ENCODE peak calls at places on chromosomes 3 and 15, in ten cellular contexts. T is memory B cell; B is foreskin fibroblast; W is T-helper 1 cell; N is NCI-H748 treated with DMSO at 0.1 percent for 48 hours; S is activated CD4-positive, alpha-beta T cell treated with anti-CD3 and anti-CD28 coated beads for 48 hours; A is NCI-H526; P is lower leg skin; C is heart left ventricle; Q is GM12891. H is an unnamed sample.

GRCh38 chr3:59559721-59560514 is 510.1 kb upstream of the CFAP20DC start:
- DNase-seq in T (no peak), B (peak), W (no peak), N (no peak), S (peak), A (no peak), P (no peak), C (no peak), Q (no peak), H (no peak)

GRCh38 chr3:100875239-100875638 is 118.0 kb downstream of the ABI3BP start:
- DNase-seq in T (no peak), B (peak), W (no peak), N (no peak), S (no peak), A (no peak), P (no peak), C (peak), Q (no peak), H (no peak)

GRCh38 chr15:78338756-78339155 is 1.4 kb upstream of the CRABP1 start:
- DNase-seq in T (no peak), B (no peak), W (no peak), N (no peak), S (no peak), A (no peak), P (no peak), C (no peak), Q (no peak), H (no peak)

GRCh38 chr15:25501828-25502446 is 63.1 kb upstream of the UBE3A start:
- DNase-seq in T (no peak), B (peak), W (no peak), N (no peak), S (no peak), A (peak), P (no peak), C (no peak), Q (no peak), H (no peak)

GRCh38 chr3:127088511-127089430 is 104.2 kb upstream of the PRR23E start:
- DNase-seq in T (no peak), B (no peak), W (no peak), N (no peak), S (no peak), A (no peak), P (no peak), C (no peak), Q (no peak), H (no peak)

GRCh38 chr3:196983186-196983585 is 14.6 kb upstream of the PIGZ start:
- DNase-seq in T (no peak), B (no peak), W (no peak), N (no peak), S (no peak), A (no peak), P (no peak), C (no peak), Q (no peak), H (no peak)

GRCh38 chr3:46629571-46630517 is 17.5 kb downstream of the FAM240A start:
- DNase-seq in T (peak), B (peak), W (peak), N (no peak), S (peak), A (peak), P (peak), C (peak), Q (peak), H (peak)

GRCh38 chr3:36214460-36214859 is 165.8 kb upstream of the STAC start:
- DNase-seq in T (no peak), B (no peak), W (no peak), N (no peak), S (no peak), A (no peak), P (no peak), C (no peak), Q (no peak), H (no peak)

GRCh38 chr3:100629728-100630127 is 20.3 kb downstream of the ADGRG7 start:
- DNase-seq in T (no peak), B (no peak), W (no peak), N (no peak), S (no peak), A (no peak), P (no peak), C (no peak), Q (no peak), H (no peak)

GRCh38 chr3:182509312-182509711 is 284.0 kb upstream of the ATP11B start:
- DNase-seq in T (no peak), B (no peak), W (no peak), N (no peak), S (no peak), A (no peak), P (no peak), C (no peak), Q (no peak), H (no peak)

GRCh38 chr3:187919018-187919417 is 173.8 kb upstream of the BCL6 start:
- DNase-seq in T (peak), B (no peak), W (peak), N (no peak), S (peak), A (no peak), P (no peak), C (no peak), Q (peak), H (no peak)

GRCh38 chr3:115190747-115191146 is 43.7 kb upstream of the ZBTB20 start:
- DNase-seq in T (no peak), B (no peak), W (no peak), N (no peak), S (no peak), A (no peak), P (no peak), C (no peak), Q (no peak), H (no peak)

GRCh38 chr15:65954289-65954741 is 85.0 kb downstream of the RAB11A start:
- DNase-seq in T (no peak), B (no peak), W (no peak), N (no peak), S (no peak), A (peak), P (no peak), C (no peak), Q (no peak), H (no peak)

GRCh38 chr3:187808466-187809291 is 63.4 kb upstream of the BCL6 start:
- DNase-seq in T (no peak), B (no peak), W (no peak), N (no peak), S (no peak), A (peak), P (no peak), C (no peak), Q (no peak), H (no peak)

GRCh38 chr3:133890037-133890436 is 5.6 kb downstream of the RAB6B start:
- DNase-seq in T (no peak), B (no peak), W (no peak), N (no peak), S (no peak), A (no peak), P (peak), C (no peak), Q (no peak), H (no peak)

GRCh38 chr3:142894493-142894892 is 5.6 kb upstream of the PCOLCE2 start:
- DNase-seq in T (no peak), B (no peak), W (no peak), N (no peak), S (no peak), A (no peak), P (no peak), C (no peak), Q (no peak), H (no peak)

GRCh38 chr3:37853691-37854413 is 7.8 kb upstream of the CTDSPL start:
- DNase-seq in T (no peak), B (no peak), W (no peak), N (no peak), S (no peak), A (no peak), P (peak), C (no peak), Q (no peak), H (no peak)

GRCh38 chr3:194973366-194974000 is 287.8 kb downstream of the FAM43A start:
- DNase-seq in T (no peak), B (no peak), W (no peak), N (no peak), S (no peak), A (no peak), P (peak), C (no peak), Q (no peak), H (no peak)

GRCh38 chr3:45704544-45704943 is 15.3 kb downstream of the SACM1L start:
- DNase-seq in T (no peak), B (no peak), W (no peak), N (no peak), S (no peak), A (no peak), P (no peak), C (no peak), Q (no peak), H (no peak)

GRCh38 chr3:139110072-139110830 is 65.6 kb upstream of the PRR23C start:
- DNase-seq in T (no peak), B (no peak), W (no peak), N (no peak), S (no peak), A (no peak), P (no peak), C (peak), Q (no peak), H (no peak)

GRCh38 chr15:91065505-91065904 is 34.6 kb upstream of the SV2B start:
- DNase-seq in T (no peak), B (no peak), W (no peak), N (no peak), S (no peak), A (no peak), P (no peak), C (no peak), Q (no peak), H (no peak)

GRCh38 chr3:13053425-13053824 is 19.8 kb downstream of the IQSEC1 start:
- DNase-seq in T (no peak), B (no peak), W (no peak), N (no peak), S (no peak), A (no peak), P (no peak), C (no peak), Q (no peak), H (no peak)

GRCh38 chr3:149554826-149555225 is 80.3 kb downstream of the TM4SF4 start:
- DNase-seq in T (no peak), B (peak), W (no peak), N (no peak), S (no peak), A (peak), P (no peak), C (no peak), Q (no peak), H (no peak)

GRCh38 chr3:158703566-158703965 is 28.7 kb downstream of the RARRES1 start:
- DNase-seq in T (no peak), B (no peak), W (no peak), N (no peak), S (no peak), A (no peak), P (no peak), C (no peak), Q (no peak), H (no peak)

GRCh38 chr3:45660567-45660901 is 28.7 kb upstream of the SACM1L start:
- DNase-seq in T (no peak), B (no peak), W (no peak), N (no peak), S (no peak), A (no peak), P (no peak), C (no peak), Q (no peak), H (no peak)

GRCh38 chr15:62454567-62455172 is 289.6 kb upstream of the C2CD4B start:
- DNase-seq in T (no peak), B (no peak), W (no peak), N (no peak), S (no peak), A (no peak), P (no peak), C (no peak), Q (no peak), H (no peak)

GRCh38 chr3:104388624-104389023 is 978.1 kb upstream of the ALCAM start:
- DNase-seq in T (no peak), B (no peak), W (no peak), N (peak), S (no peak), A (peak), P (no peak), C (no peak), Q (no peak), H (no peak)

GRCh38 chr15:33612721-33613304 is 302.0 kb downstream of the RYR3 start:
- DNase-seq in T (no peak), B (no peak), W (no peak), N (no peak), S (no peak), A (no peak), P (no peak), C (no peak), Q (no peak), H (no peak)

GRCh38 chr15:44183363-44183762 is 11.7 kb downstream of the FRMD5 start:
- DNase-seq in T (no peak), B (no peak), W (no peak), N (no peak), S (no peak), A (no peak), P (no peak), C (no peak), Q (no peak), H (no peak)

GRCh38 chr3:12159227-12159601 is 502 bp upstream of the TIMP4 start:
- DNase-seq in T (no peak), B (no peak), W (no peak), N (no peak), S (no peak), A (no peak), P (no peak), C (no peak), Q (no peak), H (no peak)

GRCh38 chr3:137692803-137693431 is 71.2 kb upstream of the SOX14 start:
- DNase-seq in T (no peak), B (no peak), W (no peak), N (peak), S (peak), A (peak), P (no peak), C (peak), Q (peak), H (no peak)

GRCh38 chr3:180855364-180855763 is 57.1 kb upstream of the FXR1 start:
- DNase-seq in T (no peak), B (no peak), W (no peak), N (peak), S (no peak), A (peak), P (no peak), C (no peak), Q (no peak), H (no peak)

GRCh38 chr3:180808823-180809575 is 103.5 kb upstream of the FXR1 start:
- DNase-seq in T (no peak), B (no peak), W (no peak), N (no peak), S (no peak), A (no peak), P (no peak), C (no peak), Q (no peak), H (no peak)

GRCh38 chr3:135082706-135083105 is 287.6 kb downstream of the EPHB1 start:
- DNase-seq in T (no peak), B (no peak), W (no peak), N (no peak), S (no peak), A (no peak), P (no peak), C (no peak), Q (no peak), H (no peak)

GRCh38 chr3:66625464-66626216 is 124.8 kb upstream of the LRIG1 start:
- DNase-seq in T (no peak), B (no peak), W (no peak), N (no peak), S (no peak), A (no peak), P (no peak), C (no peak), Q (no peak), H (no peak)

GRCh38 chr15:85329561-85330421 is 50.6 kb upstream of the AKAP13 start:
- DNase-seq in T (peak), B (peak), W (no peak), N (no peak), S (peak), A (peak), P (no peak), C (peak), Q (peak), H (no peak)

GRCh38 chr3:194937751-194938358 is 252.2 kb downstream of the FAM43A start:
- DNase-seq in T (no peak), B (no peak), W (no peak), N (no peak), S (no peak), A (no peak), P (no peak), C (no peak), Q (no peak), H (no peak)

GRCh38 chr3:168859574-168859973 is 763.9 kb upstream of the GOLIM4 start:
- DNase-seq in T (no peak), B (no peak), W (no peak), N (no peak), S (no peak), A (no peak), P (no peak), C (no peak), Q (no peak), H (no peak)

GRCh38 chr3:160112481-160112880 is 112.7 kb upstream of the C3orf80 start:
- DNase-seq in T (no peak), B (no peak), W (no peak), N (no peak), S (no peak), A (no peak), P (no peak), C (no peak), Q (no peak), H (no peak)

GRCh38 chr15:44081223-44082013 is 113.7 kb downstream of the FRMD5 start:
- DNase-seq in T (no peak), B (peak), W (no peak), N (no peak), S (no peak), A (no peak), P (no peak), C (no peak), Q (no peak), H (no peak)

H was measured in dorsolateral prefrontal cortex.